ENCODE peak calls at places on chromosome 14, in four cellular contexts. One of them, this sample, is unnamed.

GRCh38 chr14:50726372-50727107 is 58.4 kb upstream of the SAV1 start:
- DNase-seq in IMR-90: peak; percentile 89
- DNase-seq in neuronal stem cell: no peak
- DNase-seq in H9: no peak
- DNase-seq in this sample: no peak

GRCh38 chr14:35682802-35683201 is 126.3 kb downstream of the RALGAPA1 start:
- DNase-seq in IMR-90: peak; percentile 53
- DNase-seq in neuronal stem cell: no peak
- DNase-seq in H9: no peak
- DNase-seq in this sample: no peak

GRCh38 chr14:96198430-96199133 is 6.1 kb upstream of the BDKRB2 start:
- DNase-seq in IMR-90: no peak
- DNase-seq in neuronal stem cell: no peak
- DNase-seq in H9: no peak
- DNase-seq in this sample: no peak

GRCh38 chr14:41668346-41668745 is 61.7 kb downstream of the LRFN5 start:
- DNase-seq in IMR-90: no peak
- DNase-seq in neuronal stem cell: no peak
- DNase-seq in H9: no peak
- DNase-seq in this sample: no peak

GRCh38 chr14:53841109-53842099 is 115.2 kb downstream of the BMP4 start:
- DNase-seq in IMR-90: no peak
- DNase-seq in neuronal stem cell: no peak
- DNase-seq in H9: no peak
- DNase-seq in this sample: no peak

GRCh38 chr14:25303934-25304333 is 254.0 kb upstream of the STXBP6 start:
- DNase-seq in IMR-90: no peak
- DNase-seq in neuronal stem cell: no peak
- DNase-seq in H9: no peak
- DNase-seq in this sample: no peak

GRCh38 chr14:87002831-87003230 is 990.2 kb downstream of the GALC start:
- DNase-seq in IMR-90: peak; percentile 5
- DNase-seq in neuronal stem cell: no peak
- DNase-seq in H9: no peak
- DNase-seq in this sample: peak; percentile 15

GRCh38 chr14:28356819-28357218 is 409.8 kb upstream of the FOXG1 start:
- DNase-seq in IMR-90: no peak
- DNase-seq in neuronal stem cell: no peak
- DNase-seq in H9: no peak
- DNase-seq in this sample: no peak

GRCh38 chr14:58171090-58171489 is 19.1 kb upstream of the ARMH4 start:
- DNase-seq in IMR-90: peak; percentile 82
- DNase-seq in neuronal stem cell: peak; percentile 24
- DNase-seq in H9: peak; percentile 95
- DNase-seq in this sample: peak; percentile 96

GRCh38 chr14:51774209-51774608 is 86.2 kb upstream of the GNG2 start:
- DNase-seq in IMR-90: no peak
- DNase-seq in neuronal stem cell: no peak
- DNase-seq in H9: no peak
- DNase-seq in this sample: no peak

GRCh38 chr14:102829106-102829505 is 51.9 kb downstream of the TRAF3 start:
- DNase-seq in IMR-90: peak; percentile 92
- DNase-seq in neuronal stem cell: no peak
- DNase-seq in H9: no peak
- DNase-seq in this sample: no peak

GRCh38 chr14:95931384-95931783 is 54.8 kb downstream of the TUNAR start:
- DNase-seq in IMR-90: no peak
- DNase-seq in neuronal stem cell: no peak
- DNase-seq in H9: no peak
- DNase-seq in this sample: no peak

GRCh38 chr14:32932921-32933622 is 5.6 kb upstream of the NPAS3 start:
- DNase-seq in IMR-90: no peak
- DNase-seq in neuronal stem cell: peak; percentile 45
- DNase-seq in H9: peak; percentile 81
- DNase-seq in this sample: peak; percentile 71

GRCh38 chr14:67577181-67577580 is 22.9 kb downstream of the PIGH start:
- DNase-seq in IMR-90: no peak
- DNase-seq in neuronal stem cell: no peak
- DNase-seq in H9: no peak
- DNase-seq in this sample: no peak

GRCh38 chr14:55789442-55789841 is 209.4 kb downstream of the KTN1 start:
- DNase-seq in IMR-90: peak; percentile 44
- DNase-seq in neuronal stem cell: no peak
- DNase-seq in H9: no peak
- DNase-seq in this sample: no peak

GRCh38 chr14:89294872-89295271 is 122.2 kb downstream of the FOXN3 start:
- DNase-seq in IMR-90: no peak
- DNase-seq in neuronal stem cell: no peak
- DNase-seq in H9: no peak
- DNase-seq in this sample: no peak
- H3K18ac ChIP-seq in IMR-90: no peak overlapping the region
- H3K18ac ChIP-seq in neuronal stem cell: no peak overlapping the region
- H3K18ac ChIP-seq in H9: no peak overlapping the region
- H3K18ac ChIP-seq in this sample: no peak overlapping the region

GRCh38 chr14:72777636-72778035 is 116.3 kb downstream of the DPF3 start:
- DNase-seq in IMR-90: no peak
- DNase-seq in neuronal stem cell: no peak
- DNase-seq in H9: no peak
- DNase-seq in this sample: no peak

GRCh38 chr14:72781476-72782181 is 112.3 kb downstream of the DPF3 start:
- DNase-seq in IMR-90: peak; percentile 71
- DNase-seq in neuronal stem cell: no peak
- DNase-seq in H9: no peak
- DNase-seq in this sample: peak; percentile 46

GRCh38 chr14:72782182-72782508 is 111.8 kb downstream of the DPF3 start:
- DNase-seq in IMR-90: no peak
- DNase-seq in neuronal stem cell: no peak
- DNase-seq in H9: no peak
- DNase-seq in this sample: no peak

GRCh38 chr14:72780771-72781170 is 113.1 kb downstream of the DPF3 start:
- DNase-seq in IMR-90: peak; percentile 76
- DNase-seq in neuronal stem cell: no peak
- DNase-seq in H9: no peak
- DNase-seq in this sample: no peak

GRCh38 chr14:72779679-72780078 is 114.2 kb downstream of the DPF3 start:
- DNase-seq in IMR-90: no peak
- DNase-seq in neuronal stem cell: no peak
- DNase-seq in H9: no peak
- DNase-seq in this sample: no peak
- H3K4ac ChIP-seq in IMR-90: peak overlapping the region; percentile 24
- H3K4ac ChIP-seq in neuronal stem cell: peak overlapping the region; percentile 40
- H3K4ac ChIP-seq in H9: no peak overlapping the region
- H3K4ac ChIP-seq in this sample: no peak overlapping the region

GRCh38 chr14:47103781-47104180 is 452.2 kb upstream of the RPL10L start:
- DNase-seq in IMR-90: no peak
- DNase-seq in neuronal stem cell: no peak
- DNase-seq in H9: peak; percentile 35
- DNase-seq in this sample: peak; percentile 84

GRCh38 chr14:47102472-47102871 is 450.9 kb upstream of the RPL10L start:
- DNase-seq in IMR-90: no peak
- DNase-seq in neuronal stem cell: no peak
- DNase-seq in H9: peak; percentile 33
- DNase-seq in this sample: peak; percentile 22
- H2BK5ac ChIP-seq in IMR-90: no peak overlapping the region
- H2BK5ac ChIP-seq in neuronal stem cell: no peak overlapping the region
- H2BK5ac ChIP-seq in H9: no peak overlapping the region
- H2BK5ac ChIP-seq in this sample: no peak overlapping the region

DNA sequence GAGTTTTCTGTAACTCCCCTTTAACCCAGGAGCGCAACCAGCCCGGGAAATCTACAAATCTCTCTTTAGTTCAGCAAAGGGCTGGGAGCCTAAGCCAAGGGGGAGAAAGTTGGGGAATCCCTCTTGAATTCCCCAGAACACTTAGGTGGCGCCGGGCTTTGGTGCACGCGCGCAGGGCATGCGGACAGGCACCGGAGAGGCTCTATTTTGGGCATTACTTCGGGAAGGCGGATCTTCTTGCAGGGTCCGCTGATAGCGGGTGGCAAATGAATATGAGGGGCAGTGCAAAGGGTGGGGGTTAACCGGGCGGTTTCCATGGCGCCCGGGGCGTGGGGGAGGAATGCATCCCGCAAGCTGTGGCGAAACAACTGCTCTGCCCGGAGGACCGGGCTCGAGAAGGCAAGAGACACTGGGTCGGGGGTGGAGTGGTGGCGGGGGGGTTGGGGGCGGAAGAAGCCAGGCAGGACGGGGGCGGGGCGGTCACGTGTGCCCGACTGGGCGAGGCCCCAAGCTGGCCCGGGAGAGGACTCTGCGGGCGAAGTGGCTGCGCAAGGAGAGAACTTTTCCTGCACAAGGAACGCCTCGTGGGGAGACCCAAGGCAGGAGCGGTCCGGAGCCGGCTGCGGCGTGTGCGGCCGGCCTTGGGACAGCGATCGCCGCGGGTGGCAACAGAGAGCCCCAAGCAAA is at the start of gene FLVCR2:
- DNase-seq in IMR-90: peak; percentile 49
- DNase-seq in neuronal stem cell: peak; percentile 70
- DNase-seq in H9: peak; percentile 82
- DNase-seq in this sample: peak; percentile 77
- H3K18ac ChIP-seq in IMR-90: no peak within 1 kb of the TSS
- H3K18ac ChIP-seq in neuronal stem cell: peak within 1 kb of the TSS; percentile 94
- H3K18ac ChIP-seq in H9: peak within 1 kb of the TSS; percentile 39
- H3K18ac ChIP-seq in this sample: peak within 1 kb of the TSS; percentile 78

DNA sequence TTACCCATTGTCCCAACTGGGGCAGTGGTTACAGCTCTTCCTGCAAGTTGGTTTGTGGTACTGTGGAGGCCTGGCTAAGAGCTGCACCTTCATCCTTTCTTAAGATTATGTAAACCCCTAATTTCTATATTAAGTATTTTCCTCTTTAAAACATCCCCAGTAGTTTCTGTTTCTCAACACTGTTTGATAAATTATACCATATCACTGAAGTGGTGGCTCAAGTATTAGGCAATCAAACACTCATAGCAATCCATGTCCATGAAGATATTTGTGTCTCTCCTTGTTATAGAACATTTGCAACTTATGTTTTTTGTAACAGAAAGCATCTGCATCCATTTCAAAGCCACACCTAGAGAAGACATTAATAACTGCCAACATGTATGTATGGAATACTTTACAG is 31.8 kb downstream of the ATXN3 start:
- DNase-seq in IMR-90: peak; percentile 7
- DNase-seq in neuronal stem cell: no peak
- DNase-seq in H9: no peak
- DNase-seq in this sample: no peak
- H3K4ac ChIP-seq in IMR-90: no peak overlapping the region
- H3K4ac ChIP-seq in neuronal stem cell: no peak overlapping the region
- H3K4ac ChIP-seq in H9: no peak overlapping the region
- H3K4ac ChIP-seq in this sample: no peak overlapping the region